ENCODE peak calls at places on chromosomes 6 and 20, in six cellular contexts. W is ascending aorta, C is Peyer's patch, X is lower lobe of right lung, K is keratinocyte, L is brain microvascular endothelial cell. F is an unnamed sample.

GRCh38 chr6:130293800-130294199 is 71.0 kb upstream of the SAMD3 start:
- DNase-seq in K (no peak), W (no peak), X (no peak), C (no peak), L (peak; percentile 79), F (peak; percentile 54)

GRCh38 chr6:37103169-37104039 is 66.5 kb upstream of the PIM1 start:
- DNase-seq in L (no peak), K (no peak), X (peak; percentile 82), C (peak; percentile 95), W (peak; percentile 71), F (no peak)

GRCh38 chr20:51800769-51801219 is 1.5 kb downstream of the SALL4 start:
- DNase-seq in C (no peak), K (no peak), W (no peak), X (no peak), L (no peak), F (no peak)

GRCh38 chr20:39939241-39939865 is 749.7 kb downstream of the MAFB start:
- DNase-seq in L (peak; percentile 33), C (no peak), X (no peak), K (no peak), W (no peak), F (no peak)

GRCh38 chr6:170248861-170249600 is 41.8 kb downstream of the DLL1 start:
- DNase-seq in C (no peak), L (no peak), X (no peak), W (no peak), K (no peak), F (no peak)

GRCh38 chr6:168711049-168711640 is 270.2 kb downstream of the SMOC2 start:
- DNase-seq in L (peak; percentile 0), X (no peak), K (no peak), W (no peak), C (no peak), F (no peak)

GRCh38 chr20:6671829-6672228 is 95.7 kb upstream of the BMP2 start:
- DNase-seq in C (no peak), K (no peak), W (no peak), X (no peak), L (no peak), F (no peak)

GRCh38 chr6:1609662-1610496 is at the start of gene FOXC1:
- DNase-seq in X (peak; percentile 85), C (peak; percentile 82), L (peak; percentile 85), K (peak; percentile 44), W (peak; percentile 98), F (peak; percentile 85)

GRCh38 chr6:53611342-53611741 is 54.2 kb downstream of the KLHL31 start:
- DNase-seq in K (no peak), C (no peak), W (no peak), X (no peak), L (no peak), F (no peak)

GRCh38 chr20:20571068-20571780 is 141.2 kb downstream of the RALGAPA2 start:
- DNase-seq in C (no peak), L (no peak), W (no peak), X (no peak), K (no peak), F (no peak)

GRCh38 chr6:80480478-80481157 is 374.1 kb downstream of the BCKDHB start:
- DNase-seq in C (no peak), L (no peak), W (no peak), X (no peak), K (no peak), F (no peak)

GRCh38 chr6:36809156-36809555 is 30.1 kb downstream of the CPNE5 start:
- DNase-seq in C (no peak), W (no peak), K (no peak), X (no peak), L (no peak), F (no peak)

GRCh38 chr6:158142789-158143188 is 25.3 kb downstream of the SERAC1 start:
- DNase-seq in X (no peak), C (no peak), L (peak; percentile 49), K (no peak), W (no peak), F (peak; percentile 49)

GRCh38 chr6:7632501-7633290 is 42.7 kb downstream of the SNRNP48 start:
- DNase-seq in W (no peak), X (no peak), C (no peak), L (no peak), K (no peak), F (no peak)

GRCh38 chr20:53609501-53610445 is 16.1 kb upstream of the ZNF217 start:
- DNase-seq in C (peak; percentile 87), X (peak; percentile 75), L (no peak), K (no peak), W (no peak), F (no peak)

GRCh38 chr20:40582531-40582930 is 106.5 kb downstream of the MAFB start:
- DNase-seq in C (peak; percentile 58), L (no peak), W (no peak), X (no peak), K (no peak), F (no peak)

GRCh38 chr20:35007413-35007812 is 51.7 kb downstream of the MYH7B start:
- DNase-seq in X (no peak), C (peak; percentile 23), L (no peak), K (no peak), W (peak; percentile 41), F (no peak)

GRCh38 chr6:43729537-43729936 is 40.5 kb upstream of the VEGFA start:
- DNase-seq in X (no peak), L (no peak), K (no peak), C (peak; percentile 75), W (no peak), F (no peak)

GRCh38 chr6:47428746-47429664 is 48.6 kb upstream of the CD2AP start:
- DNase-seq in W (no peak), L (no peak), K (no peak), C (no peak), X (no peak), F (no peak)

GRCh38 chr20:47150403-47151152 is 205.9 kb downstream of the ZMYND8 start:
- DNase-seq in X (peak; percentile 72), C (peak; percentile 63), K (no peak), L (peak; percentile 77), W (peak; percentile 79), F (no peak)

GRCh38 chr20:60048634-60049578 is 90.7 kb downstream of the CDH26 start:
- DNase-seq in K (no peak), W (no peak), X (no peak), L (no peak), C (no peak), F (no peak)

GRCh38 chr6:36120979-36121706 is 9.2 kb upstream of the MAPK13 start:
- DNase-seq in X (peak; percentile 82), L (no peak), W (peak; percentile 73), C (peak; percentile 91), K (no peak), F (no peak)

GRCh38 chr6:81995548-81996289 is 243.2 kb upstream of the TENT5A start:
- DNase-seq in K (no peak), L (peak; percentile 22), X (no peak), C (no peak), W (no peak), F (no peak)

GRCh38 chr6:137223370-137224131 is 4.4 kb upstream of the IFNGR1 start:
- DNase-seq in K (no peak), W (peak; percentile 88), C (no peak), L (peak; percentile 87), X (no peak), F (no peak)

GRCh38 chr20:15705975-15706374 is 867.3 kb downstream of the KIF16B start:
- DNase-seq in C (no peak), W (no peak), L (no peak), K (no peak), X (no peak), F (no peak)

GRCh38 chr20:15706719-15707118 is 866.5 kb downstream of the KIF16B start:
- DNase-seq in X (no peak), K (no peak), L (peak; percentile 43), W (no peak), C (no peak), F (no peak)

GRCh38 chr20:15703171-15703911 is 869.9 kb downstream of the KIF16B start:
- DNase-seq in W (no peak), X (no peak), C (no peak), K (peak; percentile 75), L (peak; percentile 89), F (peak; percentile 29)

GRCh38 chr20:15711177-15711576 is 862.1 kb downstream of the KIF16B start:
- DNase-seq in X (no peak), K (no peak), W (no peak), C (no peak), L (no peak), F (no peak)

GRCh38 chr20:15708984-15709598 is 864.2 kb downstream of the KIF16B start:
- DNase-seq in X (peak; percentile 60), C (peak; percentile 76), W (no peak), K (no peak), L (no peak), F (no peak)
- TF ChIP-seq CTCF in X (peak; percentile 56), C (peak; percentile 68), W (peak; percentile 38), K (peak; percentile 49), L (peak; percentile 75), F (peak; percentile 46)

DNA sequence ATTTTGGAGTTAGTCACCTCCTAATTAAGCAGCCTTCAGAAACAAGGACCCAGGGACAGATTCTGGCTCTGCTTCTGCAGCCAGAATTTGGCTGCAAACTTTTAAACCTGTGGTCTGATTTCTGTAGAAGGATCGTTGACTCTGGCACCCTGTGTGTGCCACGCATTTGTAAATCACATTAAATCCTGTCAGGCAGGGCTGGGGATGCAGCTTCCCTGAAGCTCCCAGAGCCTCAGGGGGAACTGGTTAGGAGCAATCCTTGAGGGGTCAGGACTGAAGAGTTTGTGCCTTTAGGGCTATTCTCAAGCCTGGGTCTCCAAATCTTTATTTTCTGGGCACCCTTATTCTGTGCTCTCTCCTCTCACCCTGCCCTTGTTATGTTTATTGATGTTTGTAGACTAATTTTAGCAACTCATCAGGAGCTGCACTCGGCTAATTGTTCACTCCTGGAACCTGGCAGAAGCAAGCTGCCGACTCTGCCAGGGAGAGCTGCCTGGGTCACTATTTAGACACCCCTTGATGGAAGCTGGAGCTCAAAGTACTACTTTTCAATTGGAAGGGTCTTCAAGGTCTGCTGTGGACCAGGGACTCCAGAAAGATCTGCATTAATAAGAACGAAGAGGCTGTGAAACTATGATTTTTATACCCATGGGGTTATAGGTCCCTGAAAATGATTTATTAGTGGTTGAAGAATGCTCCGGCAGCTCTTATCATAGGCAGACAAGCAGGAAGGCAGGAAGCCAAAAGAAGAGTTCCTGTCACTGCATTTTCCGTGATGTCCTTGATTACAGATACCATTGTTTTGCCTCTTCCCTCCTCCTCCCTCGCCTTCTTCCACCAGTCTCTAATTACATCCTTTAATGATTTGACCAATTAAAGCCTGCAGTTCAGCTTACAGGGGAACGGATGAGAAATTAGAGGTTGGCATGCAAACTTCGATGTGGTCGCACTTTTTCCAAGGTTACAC is 6.5 kb downstream of the NOX3 start:
- DNase-seq in K (no peak), X (no peak), C (no peak), L (no peak), W (no peak), F (no peak)
- H3K4me3 ChIP-seq in K (no peak overlapping the region), X (no peak overlapping the region), C (no peak overlapping the region), L (no peak overlapping the region), W (no peak overlapping the region), F (no peak overlapping the region)

GRCh38 chr20:4289875-4290274 is 274.5 kb upstream of the RNF24 start:
- DNase-seq in X (no peak), C (no peak), W (no peak), K (no peak), L (no peak), F (no peak)
- TF ChIP-seq CTCF in X (no peak), C (no peak), W (no peak), K (no peak), L (peak; percentile 31), F (peak; percentile 12)

DNA sequence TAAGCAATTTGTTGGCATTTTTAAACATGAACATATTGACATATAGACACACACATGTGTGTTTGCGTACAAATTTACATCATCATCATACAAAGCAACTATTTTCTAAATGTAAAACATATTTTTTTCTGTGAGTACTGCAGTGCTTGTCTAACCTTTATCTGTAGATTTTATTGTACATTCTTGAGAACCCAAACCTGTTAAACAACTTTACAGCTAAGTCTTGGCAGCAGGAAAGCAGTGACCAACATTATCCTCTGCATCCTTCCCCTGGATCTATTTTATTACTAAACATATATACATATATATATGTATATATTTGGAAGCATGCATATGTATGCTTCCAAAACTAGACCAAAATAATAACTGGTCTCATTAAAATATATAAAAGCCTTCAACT is 10.4 kb upstream of the PLCB1 start:
- DNase-seq in W (no peak), K (no peak), X (no peak), L (no peak), C (no peak), F (no peak)
- H3K4me3 ChIP-seq in W (no peak overlapping the region), K (no peak overlapping the region), X (no peak overlapping the region), L (no peak overlapping the region), C (no peak overlapping the region), F (no peak overlapping the region)

F was measured in AG09309.